ENCODE peak calls at places on chromosomes 1 and 21, in seven cellular contexts. I, W, U, Y, R, P and S are unnamed samples.

GRCh38 chr1:89546082-89546889 is 21.7 kb downstream of the LRRC8B start:
- DNase-seq in I (no peak), W (no peak), U (peak; percentile 76), Y (no peak), R (no peak), P (no peak), S (no peak)

GRCh38 chr1:233168384-233168783 is 127.1 kb downstream of the PCNX2 start:
- DNase-seq in I (no peak), W (no peak), U (peak; percentile 72), Y (no peak), R (no peak), P (no peak), S (no peak)

GRCh38 chr1:115764541-115764940 is 4.0 kb downstream of the CASQ2 start:
- DNase-seq in I (no peak), W (no peak), U (peak; percentile 50), Y (peak; percentile 57), R (no peak), P (no peak), S (no peak)

GRCh38 chr1:242133351-242133750 is 134.5 kb upstream of the MAP1LC3C start:
- DNase-seq in I (no peak), W (no peak), U (no peak), Y (no peak), R (no peak), P (no peak), S (no peak)

GRCh38 chr1:24501371-24502167 is 1.1 kb upstream of the RCAN3 start:
- DNase-seq in I (no peak), W (no peak), U (peak; percentile 60), Y (no peak), R (peak; percentile 82), P (peak; percentile 84), S (peak; percentile 54)

GRCh38 chr1:192260076-192260475 is 56.7 kb upstream of the RGS21 start:
- DNase-seq in I (no peak), W (no peak), U (peak; percentile 47), Y (no peak), R (no peak), P (no peak), S (no peak)

GRCh38 chr1:165641276-165641987 is 10.4 kb downstream of the MGST3 start:
- DNase-seq in I (no peak), W (no peak), U (no peak), Y (no peak), R (no peak), P (no peak), S (no peak)

GRCh38 chr1:212701910-212702309 is 2.3 kb upstream of the BATF3 start:
- DNase-seq in I (no peak), W (no peak), U (no peak), Y (no peak), R (no peak), P (no peak), S (no peak)

GRCh38 chr1:158329807-158330206 is 1.5 kb downstream of the CD1B start:
- DNase-seq in I (no peak), W (no peak), U (peak; percentile 17), Y (no peak), R (no peak), P (peak; percentile 42), S (peak; percentile 5)

GRCh38 chr1:244296010-244296409 is 155.7 kb downstream of the ADSS2 start:
- DNase-seq in I (no peak), W (no peak), U (no peak), Y (no peak), R (no peak), P (no peak), S (no peak)

GRCh38 chr1:172269644-172270043 is 150.8 kb upstream of the C1orf105 start:
- DNase-seq in I (no peak), W (no peak), U (peak; percentile 76), Y (peak; percentile 33), R (peak; percentile 22), P (no peak), S (no peak)

GRCh38 chr1:245965398-245965797 is 541.7 kb downstream of the SMYD3 start:
- DNase-seq in I (no peak), W (no peak), U (peak; percentile 20), Y (no peak), R (no peak), P (no peak), S (no peak)

GRCh38 chr21:36698160-36699025 is 522 bp upstream of the SIM2 start:
- DNase-seq in I (peak; percentile 70), W (no peak), U (no peak), Y (no peak), R (no peak), P (no peak), S (no peak)
- H3K27me3 ChIP-seq in I (peaks cover 98% of the 10 kb centered on the region), W (peaks cover 3% of the 10 kb centered on the region), U (peaks cover 68% of the 10 kb centered on the region), Y (peaks cover 10% of the 10 kb centered on the region), R (peaks cover 32% of the 10 kb centered on the region), P (peaks cover 74% of the 10 kb centered on the region), S (peaks cover 34% of the 10 kb centered on the region)

DNA sequence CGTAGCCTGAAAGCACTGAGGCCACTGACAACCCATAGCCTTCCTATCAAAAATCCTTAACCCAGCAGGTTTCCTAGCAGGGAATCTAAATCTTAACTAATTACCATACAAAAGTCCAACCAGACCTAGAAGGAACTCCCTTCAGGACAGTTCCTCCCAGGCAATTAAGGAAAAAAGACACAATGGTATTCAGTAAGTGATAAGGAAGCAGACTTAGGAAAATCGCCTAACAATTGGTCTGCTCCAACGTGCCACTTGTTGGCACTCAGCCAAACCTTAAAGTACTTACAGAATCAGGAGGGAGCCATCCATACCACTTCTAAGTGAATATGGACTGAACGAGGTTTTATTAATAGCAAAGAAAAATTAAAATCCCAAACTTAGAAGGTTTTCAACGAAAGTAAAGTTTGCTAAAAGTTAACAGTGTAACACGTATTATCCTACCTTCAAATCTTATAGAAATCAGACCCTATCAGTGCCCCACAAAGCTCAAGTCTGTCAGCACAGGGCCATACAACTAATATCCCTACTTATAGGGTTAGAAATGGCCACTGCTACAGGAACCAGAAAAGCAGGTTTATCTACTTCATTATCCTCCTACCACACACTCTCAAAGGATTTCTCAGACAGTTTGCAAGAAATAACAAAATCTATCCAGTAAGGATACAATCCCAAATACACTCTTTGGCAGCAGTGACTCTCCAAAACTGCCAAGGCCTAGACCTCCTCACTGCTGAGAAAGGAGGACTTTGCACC is 29.0 kb downstream of the SPATA6 start:
- DNase-seq in I (no peak), W (no peak), U (peak; percentile 29), Y (no peak), R (no peak), P (no peak), S (no peak)
- H3K27me3 ChIP-seq in I (no peaks in the 10 kb centered on the region), W (no peaks in the 10 kb centered on the region), U (no peaks in the 10 kb centered on the region), Y (no peaks in the 10 kb centered on the region), R (no peaks in the 10 kb centered on the region), P (no peaks in the 10 kb centered on the region), S (no peaks in the 10 kb centered on the region)

DNA sequence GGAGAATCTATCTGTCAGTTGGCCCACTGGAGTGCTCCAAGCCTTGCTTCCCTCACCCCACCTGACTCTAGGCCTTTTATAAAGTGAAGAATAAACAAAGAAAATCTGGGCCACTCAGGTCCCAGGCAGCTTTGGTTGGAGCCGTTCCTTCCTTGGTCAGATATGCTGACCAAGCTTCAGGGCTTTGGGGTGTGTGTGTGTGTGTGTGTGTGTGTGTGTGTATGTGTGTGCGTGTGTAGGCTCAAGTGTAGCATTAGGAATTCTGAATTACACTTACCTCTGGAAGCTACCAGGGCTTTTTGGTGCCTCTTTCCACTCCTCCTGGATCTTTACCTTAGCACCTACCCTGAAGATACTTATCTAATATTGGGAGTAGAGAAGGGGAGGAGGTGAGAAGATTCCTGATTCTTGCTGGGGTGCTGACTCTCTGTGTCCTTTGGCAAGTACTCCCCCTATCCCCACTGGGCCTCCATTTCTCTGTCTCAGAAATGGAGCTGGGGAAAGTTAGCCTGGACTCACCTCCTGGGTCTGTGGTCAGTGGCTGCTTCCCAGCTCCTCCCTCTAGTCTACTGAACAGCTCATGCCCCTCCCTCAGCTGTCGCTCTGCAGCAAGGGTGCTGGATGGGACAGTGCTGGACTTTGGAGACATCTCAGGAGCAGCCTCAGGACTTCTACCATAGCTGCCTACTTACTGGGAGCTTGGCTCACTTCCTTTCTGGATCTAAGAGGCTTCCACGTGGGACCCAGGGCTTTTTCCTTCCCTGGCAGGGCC is 10.8 kb downstream of the FOXD2 start:
- DNase-seq in I (no peak), W (no peak), U (no peak), Y (no peak), R (no peak), P (no peak), S (no peak)
- H3K27me3 ChIP-seq in I (peaks cover 77% of the 10 kb centered on the region), W (no peaks in the 10 kb centered on the region), U (peaks cover 53% of the 10 kb centered on the region), Y (peaks cover 10% of the 10 kb centered on the region), R (peaks cover 55% of the 10 kb centered on the region), P (peaks cover 25% of the 10 kb centered on the region), S (peaks cover 75% of the 10 kb centered on the region)

DNA sequence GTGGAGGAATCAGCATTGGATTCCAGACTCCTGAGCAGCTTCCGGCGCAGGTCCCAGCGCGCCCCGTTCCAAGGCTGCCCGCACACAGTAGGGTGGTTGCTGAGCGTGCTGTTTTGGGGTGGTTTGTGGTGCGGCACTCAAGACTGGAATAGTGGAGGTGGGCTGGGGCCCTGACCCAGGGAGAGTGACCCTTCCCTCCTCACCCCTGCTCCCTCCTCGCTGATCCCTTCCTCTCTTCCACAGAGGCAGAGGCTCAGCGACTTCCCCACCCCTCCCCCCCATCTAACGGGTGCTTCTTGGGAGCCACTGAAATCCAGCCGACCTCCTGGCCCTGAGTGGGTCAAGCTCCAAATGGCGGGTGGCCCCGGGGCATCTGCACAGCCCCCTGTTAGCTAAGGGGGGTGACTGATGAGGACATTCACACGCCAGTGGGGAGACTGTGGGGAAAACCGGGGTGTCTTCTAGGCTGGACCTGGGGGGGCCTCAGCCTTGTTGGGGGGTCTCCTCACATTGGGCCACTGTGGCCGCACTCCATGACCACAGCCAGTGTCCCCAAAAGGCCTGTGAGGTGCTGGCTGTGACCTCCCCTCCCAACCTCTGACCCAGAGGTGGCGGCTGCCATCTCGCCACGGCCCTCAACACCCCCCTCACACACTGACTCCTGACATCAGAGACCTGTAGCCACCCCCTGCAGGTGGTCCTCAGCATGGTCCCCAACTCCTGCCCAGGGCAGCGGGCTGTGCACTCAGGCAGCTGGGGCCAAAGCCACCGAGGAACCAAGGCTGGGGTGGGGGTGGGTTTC is 3.9 kb upstream of the HES4 start:
- DNase-seq in I (peak; percentile 29), W (no peak), U (no peak), Y (no peak), R (no peak), P (no peak), S (no peak)
- H3K27me3 ChIP-seq in I (peaks cover 18% of the 10 kb centered on the region), W (peaks cover 2% of the 10 kb centered on the region), U (peaks cover 2% of the 10 kb centered on the region), Y (no peaks in the 10 kb centered on the region), R (peaks cover 9% of the 10 kb centered on the region), P (peaks cover 15% of the 10 kb centered on the region), S (peaks cover 37% of the 10 kb centered on the region)

GRCh38 chr1:160834945-160835565 is 27.6 kb downstream of the CD244 start:
- DNase-seq in I (no peak), W (no peak), U (peak; percentile 43), Y (peak; percentile 22), R (peak; percentile 72), P (no peak), S (no peak)
- H3K27me3 ChIP-seq in I (no peaks in the 10 kb centered on the region), W (no peaks in the 10 kb centered on the region), U (peaks cover 2% of the 10 kb centered on the region), Y (no peaks in the 10 kb centered on the region), R (no peaks in the 10 kb centered on the region), P (no peaks in the 10 kb centered on the region), S (no peaks in the 10 kb centered on the region)